ENCODE peak calls at places on chromosomes 3 and 15, in six cellular contexts. One of them, this sample, is unnamed.

GRCh38 chr15:92650256-92650655 is 5.3 kb downstream of the FAM174B start:
- DNase-seq in HCT116: no peak
- DNase-seq in K562: no peak
- DNase-seq in GM12878: no peak
- DNase-seq in HepG2: no peak
- DNase-seq in H1: peak; percentile 22
- DNase-seq in this sample: no peak

GRCh38 chr15:101045236-101045646 is 126.1 kb downstream of the LRRK1 start:
- DNase-seq in HCT116: no peak
- DNase-seq in K562: no peak
- DNase-seq in GM12878: no peak
- DNase-seq in HepG2: no peak
- DNase-seq in H1: no peak
- DNase-seq in this sample: no peak

GRCh38 chr15:83295417-83295816 is 11.0 kb upstream of the BNC1 start:
- DNase-seq in HCT116: no peak
- DNase-seq in K562: no peak
- DNase-seq in GM12878: no peak
- DNase-seq in HepG2: no peak
- DNase-seq in H1: no peak
- DNase-seq in this sample: no peak

GRCh38 chr3:48926425-48927392 is 8.1 kb downstream of the ARIH2 start:
- DNase-seq in HCT116: no peak
- DNase-seq in K562: peak; percentile 20
- DNase-seq in GM12878: no peak
- DNase-seq in HepG2: no peak
- DNase-seq in H1: no peak
- DNase-seq in this sample: no peak

GRCh38 chr15:45710657-45711056 is 75.8 kb downstream of the SQOR start:
- DNase-seq in HCT116: no peak
- DNase-seq in K562: no peak
- DNase-seq in GM12878: no peak
- DNase-seq in HepG2: no peak
- DNase-seq in H1: no peak
- DNase-seq in this sample: no peak

GRCh38 chr3:58608648-58609047 is 31.5 kb upstream of the FAM107A start:
- DNase-seq in HCT116: no peak
- DNase-seq in K562: no peak
- DNase-seq in GM12878: no peak
- DNase-seq in HepG2: no peak
- DNase-seq in H1: no peak
- DNase-seq in this sample: no peak

GRCh38 chr3:70021267-70021666 is 21.7 kb downstream of the SAMMSON start:
- DNase-seq in HCT116: no peak
- DNase-seq in K562: no peak
- DNase-seq in GM12878: no peak
- DNase-seq in HepG2: no peak
- DNase-seq in H1: no peak
- DNase-seq in this sample: no peak

GRCh38 chr3:64097920-64098319 is 74.6 kb upstream of the PSMD6 start:
- DNase-seq in HCT116: no peak
- DNase-seq in K562: no peak
- DNase-seq in GM12878: no peak
- DNase-seq in HepG2: no peak
- DNase-seq in H1: no peak
- DNase-seq in this sample: no peak

GRCh38 chr3:30752961-30753360 is 141.5 kb downstream of the GADL1 start:
- DNase-seq in HCT116: no peak
- DNase-seq in K562: no peak
- DNase-seq in GM12878: no peak
- DNase-seq in HepG2: peak; percentile 21
- DNase-seq in H1: no peak
- DNase-seq in this sample: no peak

GRCh38 chr3:106397004-106397403 is 528.2 kb upstream of the CBLB start:
- DNase-seq in HCT116: no peak
- DNase-seq in K562: no peak
- DNase-seq in GM12878: no peak
- DNase-seq in HepG2: no peak
- DNase-seq in H1: no peak
- DNase-seq in this sample: peak; percentile 55

GRCh38 chr3:47016934-47017435 is 37.5 kb downstream of the NBEAL2 start:
- DNase-seq in HCT116: no peak
- DNase-seq in K562: peak; percentile 90
- DNase-seq in GM12878: peak; percentile 40
- DNase-seq in HepG2: no peak
- DNase-seq in H1: no peak
- DNase-seq in this sample: no peak

GRCh38 chr15:90620379-90621134 is 90.8 kb downstream of the CRTC3 start:
- DNase-seq in HCT116: no peak
- DNase-seq in K562: peak; percentile 79
- DNase-seq in GM12878: peak; percentile 27
- DNase-seq in HepG2: no peak
- DNase-seq in H1: no peak
- DNase-seq in this sample: no peak

GRCh38 chr15:52730163-52730562 is 51.0 kb upstream of the ATOSA start:
- DNase-seq in HCT116: no peak
- DNase-seq in K562: no peak
- DNase-seq in GM12878: peak; percentile 28
- DNase-seq in HepG2: no peak
- DNase-seq in H1: no peak
- DNase-seq in this sample: no peak
- H3K9ac ChIP-seq in HCT116: no peak overlapping the region
- H3K9ac ChIP-seq in K562: no peak overlapping the region
- H3K9ac ChIP-seq in GM12878: no peak overlapping the region
- H3K9ac ChIP-seq in HepG2: no peak overlapping the region
- H3K9ac ChIP-seq in H1: no peak overlapping the region
- H3K9ac ChIP-seq in this sample: no peak overlapping the region

GRCh38 chr3:107990926-107991325 is 99.9 kb downstream of the CD47 start:
- DNase-seq in HCT116: no peak
- DNase-seq in K562: no peak
- DNase-seq in GM12878: no peak
- DNase-seq in HepG2: no peak
- DNase-seq in H1: no peak
- DNase-seq in this sample: no peak

GRCh38 chr3:107994954-107995715 is 95.7 kb downstream of the CD47 start:
- DNase-seq in HCT116: no peak
- DNase-seq in K562: no peak
- DNase-seq in GM12878: no peak
- DNase-seq in HepG2: no peak
- DNase-seq in H1: no peak
- DNase-seq in this sample: no peak

GRCh38 chr3:107993771-107994170 is 97.1 kb downstream of the CD47 start:
- DNase-seq in HCT116: no peak
- DNase-seq in K562: no peak
- DNase-seq in GM12878: no peak
- DNase-seq in HepG2: no peak
- DNase-seq in H1: no peak
- DNase-seq in this sample: no peak

GRCh38 chr3:107994181-107994580 is 96.7 kb downstream of the CD47 start:
- DNase-seq in HCT116: no peak
- DNase-seq in K562: no peak
- DNase-seq in GM12878: no peak
- DNase-seq in HepG2: no peak
- DNase-seq in H1: no peak
- DNase-seq in this sample: no peak

GRCh38 chr3:107992976-107993684 is 97.7 kb downstream of the CD47 start:
- DNase-seq in HCT116: no peak
- DNase-seq in K562: no peak
- DNase-seq in GM12878: no peak
- DNase-seq in HepG2: no peak
- DNase-seq in H1: no peak
- DNase-seq in this sample: no peak
- TF ChIP-seq ZNF274 in HCT116: no peak
- TF ChIP-seq ZNF274 in K562: no peak
- TF ChIP-seq ZNF274 in GM12878: no peak
- TF ChIP-seq ZNF274 in HepG2: no peak
- TF ChIP-seq ZNF274 in H1: no peak
- TF ChIP-seq ZNF274 in this sample: no peak

DNA sequence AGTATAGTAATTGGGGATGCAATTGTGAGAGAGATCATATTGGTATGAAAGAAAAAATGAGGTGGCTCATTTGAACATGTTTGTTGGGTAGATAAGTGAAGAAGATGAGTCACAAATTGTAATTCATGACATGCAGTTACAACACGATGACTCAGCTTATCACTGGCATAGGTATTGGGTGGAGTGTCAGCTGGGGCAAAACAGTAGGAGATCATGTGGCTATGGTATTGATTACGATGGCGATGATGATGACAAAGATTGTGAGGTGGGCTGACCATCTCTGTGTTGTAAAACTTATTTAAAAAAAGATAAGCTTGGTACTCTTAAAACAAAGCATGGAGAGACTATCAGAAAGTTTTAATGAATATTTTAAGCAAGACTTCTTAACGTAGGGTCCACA is 11.6 kb upstream of the DPH6 start:
- DNase-seq in HCT116: peak; percentile 80
- DNase-seq in K562: peak; percentile 87
- DNase-seq in GM12878: no peak
- DNase-seq in HepG2: peak; percentile 3
- DNase-seq in H1: no peak
- DNase-seq in this sample: no peak
- TF ChIP-seq YY1 in HCT116: no peak
- TF ChIP-seq YY1 in K562: no peak
- TF ChIP-seq YY1 in GM12878: no peak
- TF ChIP-seq YY1 in HepG2: no peak
- TF ChIP-seq YY1 in H1: no peak
- TF ChIP-seq YY1 in this sample: no peak

DNA sequence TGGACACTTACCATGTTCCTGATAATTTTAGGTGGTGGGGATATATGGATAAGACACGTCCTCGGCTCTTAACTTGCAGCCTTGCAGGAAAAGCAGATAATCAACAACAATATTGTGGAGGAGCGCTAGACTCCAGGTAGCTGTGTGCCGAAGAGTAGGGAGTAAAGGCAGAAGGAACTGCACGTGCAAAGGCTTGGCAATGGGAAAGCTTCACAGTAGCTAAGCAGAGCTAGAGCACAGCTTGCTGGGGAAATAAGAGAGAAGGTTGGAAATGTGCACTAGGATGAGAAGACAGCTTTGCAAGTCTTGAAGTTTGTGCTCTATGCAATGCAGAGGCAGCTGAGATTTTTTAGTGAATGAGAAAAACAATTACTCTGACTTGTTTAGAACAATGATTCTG is 12.4 kb downstream of the PSMA4 start:
- DNase-seq in HCT116: no peak
- DNase-seq in K562: no peak
- DNase-seq in GM12878: no peak
- DNase-seq in HepG2: no peak
- DNase-seq in H1: no peak
- DNase-seq in this sample: no peak
- H3K9ac ChIP-seq in HCT116: no peak overlapping the region
- H3K9ac ChIP-seq in K562: no peak overlapping the region
- H3K9ac ChIP-seq in GM12878: no peak overlapping the region
- H3K9ac ChIP-seq in HepG2: no peak overlapping the region
- H3K9ac ChIP-seq in H1: no peak overlapping the region
- H3K9ac ChIP-seq in this sample: no peak overlapping the region

DNA sequence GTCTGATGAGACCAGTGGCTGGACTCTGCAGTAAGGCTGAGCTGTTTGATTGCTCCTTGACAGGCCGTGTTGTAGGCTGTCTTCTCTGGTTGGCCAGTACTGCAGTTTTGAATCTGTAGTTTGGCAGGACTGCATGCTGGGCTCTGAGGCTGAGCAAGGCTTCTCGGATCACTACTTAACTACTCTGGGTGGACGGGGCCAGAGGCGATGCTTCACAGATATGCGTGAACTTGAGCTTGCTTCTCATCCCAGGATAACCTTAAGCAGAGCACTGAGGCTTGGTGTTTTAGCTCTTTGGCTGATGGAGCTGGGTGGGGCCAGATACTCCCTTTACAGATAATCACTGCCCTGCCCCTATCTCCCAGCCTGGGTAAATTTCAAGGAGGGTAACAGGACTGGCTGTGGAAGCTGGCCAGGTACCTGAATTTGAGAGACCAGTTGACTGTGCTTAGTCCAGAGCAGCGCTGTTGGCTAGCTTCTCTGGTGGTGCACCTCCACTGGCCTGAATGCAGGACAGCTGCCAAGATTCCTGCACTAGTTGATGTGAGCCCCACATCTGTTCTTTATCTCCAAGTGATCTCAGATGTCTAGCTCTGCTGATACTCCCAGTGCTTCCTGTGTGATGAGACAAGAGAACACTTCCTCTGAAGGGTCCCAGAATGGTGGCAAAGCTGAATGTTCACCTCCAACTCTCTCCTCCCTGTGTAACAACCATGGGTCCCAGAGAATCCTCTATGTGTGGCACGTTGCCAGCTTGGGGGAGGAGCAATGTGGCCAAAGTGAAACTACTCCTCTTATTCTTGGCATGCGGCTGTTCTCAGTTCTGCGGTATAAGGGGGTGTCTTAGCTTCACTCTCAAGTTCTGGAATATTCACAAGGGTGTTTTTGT is 37.9 kb downstream of the RPL39L start:
- DNase-seq in HCT116: no peak
- DNase-seq in K562: peak; percentile 76
- DNase-seq in GM12878: no peak
- DNase-seq in HepG2: peak; percentile 43
- DNase-seq in H1: no peak
- DNase-seq in this sample: no peak
- TF ChIP-seq ZNF274 in HCT116: no peak
- TF ChIP-seq ZNF274 in K562: no peak
- TF ChIP-seq ZNF274 in GM12878: no peak
- TF ChIP-seq ZNF274 in HepG2: no peak
- TF ChIP-seq ZNF274 in H1: no peak
- TF ChIP-seq ZNF274 in this sample: no peak

GRCh38 chr3:136898954-136899353 is 36.9 kb downstream of the NCK1 start:
- DNase-seq in HCT116: no peak
- DNase-seq in K562: no peak
- DNase-seq in GM12878: no peak
- DNase-seq in HepG2: no peak
- DNase-seq in H1: no peak
- DNase-seq in this sample: no peak

GRCh38 chr3:136898549-136898948 is 36.5 kb downstream of the NCK1 start:
- DNase-seq in HCT116: no peak
- DNase-seq in K562: no peak
- DNase-seq in GM12878: no peak
- DNase-seq in HepG2: no peak
- DNase-seq in H1: no peak
- DNase-seq in this sample: no peak

GRCh38 chr3:136889947-136890346 is 27.9 kb downstream of the NCK1 start:
- DNase-seq in HCT116: no peak
- DNase-seq in K562: no peak
- DNase-seq in GM12878: no peak
- DNase-seq in HepG2: no peak
- DNase-seq in H1: no peak
- DNase-seq in this sample: no peak

GRCh38 chr3:136891934-136892855 is 30.2 kb downstream of the NCK1 start:
- DNase-seq in HCT116: no peak
- DNase-seq in K562: no peak
- DNase-seq in GM12878: no peak
- DNase-seq in HepG2: no peak
- DNase-seq in H1: no peak
- DNase-seq in this sample: no peak

GRCh38 chr3:136893848-136894443 is 31.9 kb downstream of the NCK1 start:
- DNase-seq in HCT116: no peak
- DNase-seq in K562: no peak
- DNase-seq in GM12878: no peak
- DNase-seq in HepG2: peak; percentile 12
- DNase-seq in H1: no peak
- DNase-seq in this sample: peak; percentile 5
- TF ChIP-seq YY1 in HCT116: no peak
- TF ChIP-seq YY1 in K562: no peak
- TF ChIP-seq YY1 in GM12878: no peak
- TF ChIP-seq YY1 in HepG2: no peak
- TF ChIP-seq YY1 in H1: no peak
- TF ChIP-seq YY1 in this sample: no peak

This sample was measured in NT2/D1.